ENCODE peak calls at places on chromosomes 16 and 17, in four cellular contexts. A, Y, Q and K are unnamed samples.
A peak's percentile ranks its signal among the peaks of the same experiment; 100 is the strongest.

GRCh38 chr17:56594528-56595418 is 1.3 kb downstream of the NOG start:
- DNase-seq in Y (no peak), A (no peak), Q (no peak), K (no peak)

GRCh38 chr17:38616361-38616760 is 10.6 kb upstream of the SRCIN1 start:
- DNase-seq in Q (no peak), Y (no peak), A (no peak), K (no peak)

GRCh38 chr17:7019839-7020519 is 2.9 kb upstream of the BCL6B start:
- DNase-seq in A (no peak), Q (no peak), Y (no peak), K (no peak)

GRCh38 chr16:80924372-80924978 is 82.2 kb downstream of the CMC2 start:
- DNase-seq in Y (peak; percentile 66), A (peak; percentile 56), Q (no peak), K (peak; percentile 54)

GRCh38 chr17:61583242-61583641 is 7.8 kb downstream of the NACA2 start:
- DNase-seq in Y (no peak), A (peak; percentile 23), Q (no peak), K (peak; percentile 74)

GRCh38 chr16:30358990-30359870 is 4.1 kb upstream of the CD2BP2 start:
- DNase-seq in Q (no peak), Y (no peak), A (no peak), K (no peak)

GRCh38 chr17:80191192-80191591 is 21.4 kb downstream of the CARD14 start:
- DNase-seq in Y (no peak), A (no peak), Q (no peak), K (no peak)

GRCh38 chr17:49914664-49915063 is 54.3 kb upstream of the DLX4 start:
- DNase-seq in Q (no peak), A (no peak), Y (no peak), K (no peak)

GRCh38 chr16:17784073-17784472 is 313.3 kb upstream of the XYLT1 start:
- DNase-seq in A (peak; percentile 27), Q (no peak), Y (no peak), K (peak; percentile 21)

GRCh38 chr16:88301431-88301830 is 81.3 kb upstream of the ZNF469 start:
- DNase-seq in Q (no peak), Y (no peak), A (no peak), K (no peak)

GRCh38 chr17:66493283-66494019 is 191.0 kb downstream of the PRKCA start:
- DNase-seq in A (no peak), Y (no peak), Q (no peak), K (no peak)

GRCh38 chr16:26649646-26650045 is 417.1 kb upstream of the C16orf82 start:
- DNase-seq in Q (no peak), A (no peak), Y (no peak), K (no peak)

GRCh38 chr16:78929798-78930197 is 670.7 kb downstream of the MAF start:
- DNase-seq in Y (no peak), Q (no peak), A (peak; percentile 49), K (no peak)

GRCh38 chr17:48251950-48252349 is 144.4 kb downstream of the SNX11 start:
- DNase-seq in Q (no peak), A (no peak), Y (no peak), K (no peak)

GRCh38 chr16:89583895-89584644 is 8.5 kb downstream of the CPNE7 start:
- DNase-seq in A (no peak), Y (no peak), Q (no peak), K (no peak)

GRCh38 chr16:7380907-7381306 is 48.3 kb downstream of the RBFOX1 start:
- DNase-seq in Y (no peak), Q (no peak), A (no peak), K (no peak)

GRCh38 chr16:80583466-80583865 is 42.7 kb downstream of the DYNLRB2 start:
- DNase-seq in Y (no peak), A (no peak), Q (no peak), K (no peak)

GRCh38 chr17:34852614-34853013 is 108.6 kb downstream of the CCT6B start:
- DNase-seq in Q (no peak), Y (no peak), A (peak; percentile 56), K (no peak)

GRCh38 chr17:67068999-67069398 is 24.6 kb downstream of the CACNG1 start:
- DNase-seq in Y (no peak), Q (no peak), A (no peak), K (no peak)

GRCh38 chr17:55726440-55726839 is 3.8 kb upstream of the TMEM100 start:
- DNase-seq in Q (no peak), Y (no peak), A (no peak), K (no peak)

GRCh38 chr16:90046971-90047713 is 27.9 kb upstream of the DBNDD1 start:
- DNase-seq in A (peak; percentile 31), Y (no peak), Q (no peak), K (peak; percentile 45)

GRCh38 chr17:37671813-37672544 is 28.7 kb upstream of the DDX52 start:
- DNase-seq in Y (no peak), Q (no peak), A (no peak), K (peak; percentile 85)

GRCh38 chr17:72417627-72418026 is 296.8 kb downstream of the SOX9 start:
- DNase-seq in Q (no peak), Y (no peak), A (no peak), K (no peak)

GRCh38 chr17:40559016-40559853 is 6.0 kb downstream of the CCR7 start:
- DNase-seq in A (no peak), Q (no peak), Y (no peak), K (no peak)

DNA sequence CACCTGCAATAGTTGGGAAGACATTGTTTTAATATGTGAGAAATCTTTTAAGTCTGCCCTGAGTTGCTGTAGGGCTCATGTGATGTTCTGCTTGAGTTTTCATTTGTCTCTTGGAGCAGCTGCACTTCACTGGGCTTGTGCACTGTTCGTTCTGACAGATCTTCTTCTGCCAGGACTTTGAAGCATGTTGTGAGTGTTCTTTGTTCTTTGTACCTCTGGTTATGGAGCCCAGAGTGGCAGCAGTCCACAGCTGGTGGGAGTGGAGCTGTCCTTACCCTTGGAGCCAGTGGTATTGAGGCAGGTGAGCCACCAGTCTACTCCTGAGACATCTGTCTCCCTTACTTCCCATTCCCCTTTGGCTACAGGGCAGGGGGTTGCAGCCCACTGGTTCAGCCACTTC is 64.6 kb downstream of the GNAO1 start:
- DNase-seq in Q (no peak), Y (no peak), A (no peak), K (no peak)
- TF ChIP-seq RAD21 in Q (no peak), Y (no peak), A (no peak), K (no peak)

DNA sequence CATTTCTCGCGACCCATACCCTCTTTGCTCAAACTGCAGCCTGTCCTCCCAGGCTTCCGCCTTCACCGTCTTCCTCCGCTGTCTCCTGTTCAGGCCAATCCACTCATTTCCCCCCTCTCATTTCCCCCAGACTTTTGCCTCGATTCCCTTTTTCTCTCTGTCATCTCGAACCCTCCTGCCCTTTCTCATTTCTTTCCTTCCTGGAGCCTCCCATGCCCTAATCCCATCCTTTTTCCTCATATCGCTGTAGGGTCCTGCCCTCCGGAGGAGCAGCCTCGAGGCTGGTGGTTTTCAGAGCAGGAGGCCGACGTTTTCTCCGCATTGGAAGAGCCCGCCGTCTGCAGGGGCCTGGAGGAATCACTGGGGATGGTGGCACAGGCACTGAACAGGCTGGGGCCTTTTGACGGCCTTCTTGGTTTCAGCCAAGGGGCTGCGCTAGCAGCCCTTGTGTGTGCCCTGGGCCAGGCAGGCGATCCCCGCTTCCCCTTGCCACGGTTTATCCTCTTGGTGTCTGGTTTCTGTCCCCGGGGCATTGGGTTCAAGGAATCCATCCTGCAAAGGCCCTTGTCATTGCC is 620 bp downstream of the OVCA2 start:
- DNase-seq in A (peak; percentile 26), Q (no peak), Y (no peak), K (no peak)
- TF ChIP-seq HDAC6 in A (no peak), Q (no peak), Y (no peak), K (no peak)

GRCh38 chr16:46828292-46828691 is 2.7 kb downstream of the C16orf87 start:
- DNase-seq in Q (no peak), Y (no peak), A (no peak), K (no peak)
- TF ChIP-seq RAD21 in Q (no peak), Y (no peak), A (no peak), K (no peak)

DNA sequence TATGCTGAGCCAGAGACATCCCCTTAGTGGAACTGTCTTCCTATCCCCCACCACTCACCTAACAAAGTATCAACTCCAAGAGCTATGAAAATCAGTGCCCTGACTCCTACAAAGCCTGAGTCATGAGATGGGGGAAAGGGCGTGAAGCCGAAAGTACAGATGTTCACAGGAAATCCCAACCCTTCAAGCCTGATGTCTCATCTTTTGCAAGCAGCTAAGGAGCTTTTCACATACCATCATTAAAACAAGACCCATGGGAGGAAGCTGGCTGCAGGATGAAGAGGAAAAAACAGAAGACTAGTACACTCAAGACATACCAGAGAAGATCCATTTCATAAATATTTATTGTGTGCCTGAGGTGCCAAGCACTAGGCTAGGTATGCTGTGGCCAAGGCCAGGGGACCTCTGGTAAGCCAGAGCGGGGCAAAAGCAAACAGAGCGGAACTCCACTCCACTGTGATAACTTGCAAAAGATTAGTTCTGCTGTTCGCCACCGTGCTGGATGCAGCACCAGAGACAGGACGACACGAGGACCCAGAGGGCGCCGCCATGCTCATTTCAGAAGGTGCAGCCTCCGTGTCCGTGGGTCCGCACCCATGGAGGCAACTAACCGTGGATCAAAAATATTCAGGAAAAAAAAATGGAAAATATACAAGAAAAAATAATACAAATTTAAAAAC is 4.5 kb upstream of the MNT start:
- DNase-seq in Y (no peak), A (no peak), Q (no peak), K (no peak)
- TF ChIP-seq HDAC6 in Y (no peak), A (no peak), Q (no peak), K (no peak)

DNA sequence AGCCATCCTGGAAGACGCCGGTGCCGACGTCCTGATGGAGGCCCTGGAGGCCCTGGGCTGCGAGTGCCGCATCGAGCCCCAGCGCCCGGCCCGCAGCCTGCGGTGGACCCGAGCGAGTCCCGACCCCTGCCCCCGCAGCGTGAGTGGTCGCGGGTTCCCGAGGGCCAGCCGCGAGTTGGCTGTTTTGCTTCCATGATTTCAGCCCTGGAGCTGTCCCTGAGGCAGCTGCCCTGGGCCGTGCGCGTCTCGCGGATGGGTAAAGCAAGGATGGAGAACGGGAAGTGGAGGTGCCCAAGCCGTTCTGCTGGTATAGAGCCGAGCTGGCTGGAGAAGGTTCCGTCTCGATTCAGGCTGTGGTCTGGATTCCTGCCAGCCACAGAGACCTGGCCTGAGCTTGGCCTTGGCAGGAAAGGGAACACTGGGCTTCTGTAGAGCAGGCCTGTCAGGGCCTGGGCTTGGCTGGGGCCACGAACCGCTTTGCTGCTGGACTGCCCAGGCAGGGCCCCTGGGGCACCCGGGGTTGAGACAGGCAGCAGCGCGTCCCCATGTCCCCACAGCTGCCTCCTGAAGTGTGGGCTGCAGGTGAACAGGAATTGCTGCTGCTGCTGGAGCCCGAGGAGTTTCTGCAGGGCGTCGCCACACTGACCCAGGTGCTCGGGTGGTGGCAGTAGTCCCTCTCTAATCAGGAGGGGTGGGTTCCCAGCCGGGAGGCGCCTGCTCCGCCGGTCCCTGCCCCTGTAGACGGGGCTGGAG is 945 bp upstream of the MRPS34 start:
- DNase-seq in Y (no peak), Q (no peak), A (no peak), K (no peak)
- TF ChIP-seq RAD21 in Y (no peak), Q (no peak), A (no peak), K (no peak)

GRCh38 chr17:16935786-16936185 is 36.1 kb downstream of the TNFRSF13B start:
- DNase-seq in A (no peak), Q (no peak), Y (no peak), K (no peak)

GRCh38 chr17:16938496-16939270 is 33.2 kb downstream of the TNFRSF13B start:
- DNase-seq in A (no peak), Y (no peak), Q (no peak), K (no peak)

GRCh38 chr17:16938031-16938430 is 33.9 kb downstream of the TNFRSF13B start:
- DNase-seq in Q (no peak), Y (no peak), A (no peak), K (no peak)

GRCh38 chr17:16936536-16937310 is 35.2 kb downstream of the TNFRSF13B start:
- DNase-seq in A (no peak), Y (no peak), Q (no peak), K (no peak)

GRCh38 chr17:16937431-16937830 is 34.5 kb downstream of the TNFRSF13B start:
- DNase-seq in Q (no peak), Y (no peak), A (no peak), K (no peak)
- TF ChIP-seq HDAC6 in Q (no peak), Y (no peak), A (no peak), K (no peak)

GRCh38 chr17:58321571-58322525 is 6.7 kb downstream of the TSPOAP1 start:
- DNase-seq in A (no peak), Y (no peak), Q (no peak), K (no peak)
- TF ChIP-seq RAD21 in A (no peak), Y (no peak), Q (no peak), K (no peak)